ENCODE peak calls at places on chromosomes 1 and 21, in four cellular contexts. M is heart left ventricle, S is hepatocyte, U is neural crest cell. D is an unnamed sample.

GRCh38 chr21:46091631-46092025 is 6.3 kb upstream of the COL6A2 start:
- DNase-seq in M (no peak), S (no peak), U (no peak), D (no peak)

GRCh38 chr1:88729297-88729696 is 45.2 kb downstream of the PKN2 start:
- DNase-seq in M (no peak), S (no peak), U (no peak), D (no peak)

GRCh38 chr21:38170283-38170682 is 86.5 kb upstream of the KCNJ15 start:
- DNase-seq in M (no peak), S (peak), U (no peak), D (no peak)

GRCh38 chr1:18957532-18958295 is 1.2 kb upstream of the IFFO2 start:
- DNase-seq in M (no peak), S (no peak), U (no peak), D (no peak)

GRCh38 chr1:110483308-110483685 is 32.3 kb downstream of the PROK1 start:
- DNase-seq in M (no peak), S (no peak), U (no peak), D (no peak)

GRCh38 chr1:184755226-184756065 is 788 bp upstream of the EDEM3 start:
- DNase-seq in M (no peak), S (no peak), U (no peak), D (no peak)

GRCh38 chr1:7596126-7596755 is 174.9 kb upstream of the VAMP3 start:
- DNase-seq in M (no peak), S (no peak), U (no peak), D (no peak)

GRCh38 chr1:52629021-52629643 is 3.8 kb upstream of the SHISAL2A start:
- DNase-seq in M (no peak), S (no peak), U (peak), D (no peak)

GRCh38 chr1:1176931-1177330 is 3.3 kb downstream of the TTLL10 start:
- DNase-seq in M (no peak), S (no peak), U (no peak), D (no peak)

GRCh38 chr21:36909901-36910561 is 56.4 kb downstream of the HLCS start:
- DNase-seq in M (no peak), S (peak), U (no peak), D (no peak)

GRCh38 chr1:194102607-194103006 is 916.2 kb upstream of the B3GALT2 start:
- DNase-seq in M (no peak), S (peak), U (no peak), D (no peak)
- TF ChIP-seq CTCF in M (peak), S (peak), U (no peak), D (no peak)

GRCh38 chr1:202210969-202211368 is 17.4 kb downstream of the LGR6 start:
- DNase-seq in M (no peak), S (no peak), U (no peak), D (no peak)

GRCh38 chr1:202208458-202208857 is 14.9 kb downstream of the LGR6 start:
- DNase-seq in M (no peak), S (no peak), U (no peak), D (no peak)

GRCh38 chr1:202207292-202207691 is 13.7 kb downstream of the LGR6 start:
- DNase-seq in M (no peak), S (peak), U (no peak), D (no peak)

GRCh38 chr1:202212787-202213186 is 19.2 kb downstream of the LGR6 start:
- DNase-seq in M (no peak), S (no peak), U (no peak), D (no peak)

GRCh38 chr1:202210370-202210769 is 16.8 kb downstream of the LGR6 start:
- DNase-seq in M (no peak), S (peak), U (no peak), D (no peak)
- TF ChIP-seq CTCF in M (no peak), S (peak), U (no peak), D (no peak)

GRCh38 chr1:54340876-54341275 is 65.3 kb downstream of the SSBP3 start:
- DNase-seq in M (no peak), S (no peak), U (no peak), D (no peak)

GRCh38 chr1:54342306-54342705 is 63.9 kb downstream of the SSBP3 start:
- DNase-seq in M (no peak), S (no peak), U (no peak), D (no peak)

GRCh38 chr1:54345116-54345515 is 61.1 kb downstream of the SSBP3 start:
- DNase-seq in M (no peak), S (no peak), U (no peak), D (no peak)

GRCh38 chr1:54341763-54342162 is 64.4 kb downstream of the SSBP3 start:
- DNase-seq in M (no peak), S (no peak), U (no peak), D (no peak)

DNA sequence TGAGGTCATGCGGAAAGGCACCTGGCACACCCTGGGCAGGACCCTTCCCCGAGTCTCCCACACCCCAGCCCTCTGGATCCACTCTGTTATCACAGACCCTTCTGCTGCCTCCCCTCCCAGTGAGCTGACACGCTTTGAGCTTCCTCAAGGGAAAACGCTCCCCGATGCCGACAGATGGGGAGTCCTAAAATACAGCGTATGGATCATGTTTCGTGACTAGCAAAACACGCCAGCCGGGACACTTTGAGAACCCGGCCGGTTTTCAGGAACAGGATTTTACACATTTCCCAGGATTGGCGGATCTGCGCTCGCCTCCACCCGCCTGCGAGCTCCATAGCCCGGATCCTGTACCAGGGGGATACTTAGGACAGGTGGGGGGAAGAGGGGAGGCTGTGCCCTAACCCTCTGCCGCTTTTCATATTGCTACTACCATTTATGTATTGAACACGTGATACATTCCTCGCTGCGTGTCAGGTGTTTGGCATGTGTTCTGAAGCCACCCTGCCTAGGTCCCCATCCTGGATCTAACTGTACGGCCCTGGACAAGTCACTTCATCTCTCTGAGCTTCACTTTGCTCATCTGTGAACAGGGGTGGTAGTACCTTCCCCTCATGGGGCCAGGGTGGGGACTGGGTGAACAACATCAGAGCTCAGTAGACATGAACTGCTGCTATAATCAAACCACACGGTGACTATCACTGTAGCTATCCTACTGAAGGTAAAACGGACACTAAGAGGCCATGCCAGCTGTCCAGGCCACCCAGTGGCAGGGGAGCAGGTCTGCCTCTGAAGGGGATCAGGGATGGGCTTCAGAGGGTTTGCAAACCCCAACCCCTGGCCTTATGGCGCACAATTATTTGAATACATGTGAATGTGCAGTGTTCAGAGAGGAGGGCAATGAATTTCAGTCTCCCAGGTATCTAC is 63.2 kb downstream of the SSBP3 start:
- DNase-seq in M (no peak), S (no peak), U (no peak), D (no peak)
- TF ChIP-seq CTCF in M (no peak), S (no peak), U (no peak), D (no peak)

DNA sequence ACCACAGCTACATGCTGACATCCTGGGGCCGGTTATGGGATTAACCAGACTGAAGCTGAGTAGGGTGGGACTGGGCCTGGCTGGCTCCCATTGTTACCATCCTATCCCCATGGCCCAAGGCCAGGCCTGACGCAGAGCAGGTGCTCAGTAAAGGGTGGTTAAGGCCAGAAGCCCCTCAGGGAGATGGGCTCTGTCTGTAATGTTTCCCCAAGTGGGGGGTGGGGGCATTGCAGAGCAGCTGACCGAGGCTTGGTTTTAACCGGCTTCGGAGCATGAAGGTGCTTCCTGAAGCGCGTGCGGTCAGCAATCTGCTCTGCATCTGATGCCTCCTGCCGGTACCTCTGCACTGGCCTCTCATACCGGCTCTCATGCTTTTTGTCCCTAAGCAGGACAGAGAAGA is 83.4 kb upstream of the ACTL8 start:
- DNase-seq in M (no peak), S (no peak), U (no peak), D (no peak)
- TF ChIP-seq CTCF in M (no peak), S (no peak), U (peak), D (peak)

GRCh38 chr1:99670583-99670982 is 24.7 kb downstream of the PALMD start:
- DNase-seq in M (no peak), S (no peak), U (no peak), D (no peak)
- TF ChIP-seq CTCF in M (no peak), S (no peak), U (no peak), D (no peak)

DNA sequence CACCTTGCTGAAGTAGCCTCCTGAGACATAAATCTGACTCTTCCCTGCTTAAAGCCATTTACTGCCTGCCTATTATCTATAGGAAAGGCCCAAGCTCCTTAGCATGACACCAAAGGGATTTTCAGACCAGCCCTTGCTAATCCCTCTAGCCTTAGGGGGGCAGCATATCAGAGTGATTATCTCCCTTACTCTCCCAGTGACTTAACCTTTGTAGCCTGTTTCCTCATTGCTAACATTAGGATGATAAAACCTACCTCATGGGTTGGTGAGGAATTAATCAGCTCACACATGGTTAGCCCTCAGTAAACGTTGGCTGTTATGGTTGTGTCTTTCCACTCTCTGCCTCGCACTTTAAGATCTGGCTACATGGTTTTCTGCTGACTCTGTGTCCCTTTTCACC is 70.1 kb downstream of the ROR1 start:
- DNase-seq in M (no peak), S (no peak), U (no peak), D (no peak)
- TF ChIP-seq CTCF in M (no peak), S (no peak), U (no peak), D (no peak)

GRCh38 chr1:47529520-47530098 is 91.8 kb downstream of the FOXD2 start:
- DNase-seq in M (no peak), S (no peak), U (no peak), D (no peak)
- TF ChIP-seq CTCF in M (peak), S (peak), U (peak), D (peak)